ENCODE peak calls at places on chromosomes 1 and 21, in ten cellular contexts. V is ovary, O is right lobe of liver, C is A549, F is endothelial cell of umbilical vein, S is sigmoid colon, H is uterus, E is testis, A is heart left ventricle, Q is breast epithelium. I is an unnamed sample.

GRCh38 chr21:27839512-27840115 is 872.7 kb upstream of the ADAMTS5 start:
- DNase-seq in S (no peak), A (no peak), O (no peak), F (no peak), C (no peak), V (no peak), Q (no peak), H (no peak), E (no peak), I (no peak)

GRCh38 chr1:108712605-108713150 is at the start of gene FNDC7:
- DNase-seq in O (no peak), C (no peak), V (no peak), E (no peak), Q (no peak), F (no peak), H (no peak), S (no peak), A (no peak), I (no peak)

GRCh38 chr1:51792864-51793263 is 85.7 kb downstream of the NRDC start:
- DNase-seq in E (no peak), O (no peak), A (no peak), H (no peak), Q (no peak), C (peak; percentile 18), F (peak; percentile 24), V (no peak), S (no peak), I (no peak)

GRCh38 chr1:63615809-63616420 is 22.7 kb downstream of the PGM1 start:
- DNase-seq in O (peak; percentile 31), H (peak; percentile 67), C (peak; percentile 60), S (peak; percentile 73), Q (no peak), A (peak; percentile 45), F (peak; percentile 82), E (peak; percentile 81), V (peak; percentile 53), I (peak; percentile 77)

GRCh38 chr1:156082111-156083091 is at the start of gene MEX3A:
- DNase-seq in A (peak; percentile 83), O (peak; percentile 75), V (peak; percentile 84), S (peak; percentile 88), E (peak; percentile 84), F (peak; percentile 87), Q (peak; percentile 68), C (peak; percentile 59), H (peak; percentile 74), I (peak; percentile 71)

GRCh38 chr1:94917251-94917650 is 9.7 kb downstream of the CNN3 start:
- DNase-seq in O (no peak), A (no peak), C (no peak), V (no peak), Q (no peak), S (no peak), H (no peak), E (no peak), F (no peak), I (no peak)

GRCh38 chr1:51287966-51288365 is 42.4 kb downstream of the TTC39A start:
- DNase-seq in F (no peak), A (no peak), Q (no peak), S (no peak), H (no peak), E (peak; percentile 66), O (no peak), V (peak; percentile 64), C (no peak), I (no peak)

GRCh38 chr21:30988706-30989105 is 49.6 kb downstream of the KRTAP19-8 start:
- DNase-seq in C (no peak), Q (no peak), F (no peak), S (no peak), E (no peak), A (no peak), O (no peak), H (no peak), V (no peak), I (no peak)

GRCh38 chr1:32775640-32776337 is 41.4 kb downstream of the YARS1 start:
- DNase-seq in S (no peak), C (peak; percentile 37), O (no peak), A (no peak), E (no peak), V (no peak), Q (no peak), F (peak; percentile 36), H (no peak), I (no peak)

GRCh38 chr1:22971161-22972062 is 1.3 kb downstream of the LACTBL1 start:
- DNase-seq in Q (peak; percentile 6), V (no peak), A (no peak), H (no peak), E (no peak), O (no peak), C (no peak), F (no peak), S (no peak), I (no peak)

GRCh38 chr1:203625623-203626189 is 926 bp upstream of the ATP2B4 start:
- DNase-seq in O (no peak), Q (no peak), E (peak; percentile 54), F (peak; percentile 89), A (no peak), V (no peak), C (peak; percentile 58), S (no peak), H (peak; percentile 60), I (peak; percentile 49)

GRCh38 chr1:79110749-79111148 is 104.2 kb upstream of the ADGRL4 start:
- DNase-seq in F (no peak), C (no peak), S (no peak), Q (no peak), A (no peak), E (no peak), O (no peak), V (no peak), H (no peak), I (no peak)

GRCh38 chr1:230196077-230196476 is 129.0 kb downstream of the GALNT2 start:
- DNase-seq in O (no peak), E (no peak), C (no peak), S (no peak), V (no peak), Q (no peak), H (no peak), F (no peak), A (no peak), I (no peak)

GRCh38 chr1:230200276-230200675 is 133.2 kb downstream of the GALNT2 start:
- DNase-seq in C (no peak), F (no peak), O (no peak), H (no peak), S (no peak), Q (no peak), V (no peak), A (no peak), E (no peak), I (no peak)

GRCh38 chr1:230197644-230198567 is 130.9 kb downstream of the GALNT2 start:
- DNase-seq in A (no peak), V (no peak), E (no peak), Q (no peak), H (no peak), S (no peak), O (no peak), C (no peak), F (no peak), I (no peak)

GRCh38 chr1:230201445-230201844 is 134.4 kb downstream of the GALNT2 start:
- DNase-seq in F (no peak), S (no peak), O (no peak), Q (no peak), A (no peak), C (no peak), H (no peak), E (no peak), V (no peak), I (no peak)

GRCh38 chr1:230199034-230199433 is 132.0 kb downstream of the GALNT2 start:
- DNase-seq in Q (no peak), A (no peak), H (no peak), F (no peak), V (no peak), S (no peak), E (no peak), C (no peak), O (no peak), I (no peak)
- H3K4me1 ChIP-seq in Q (no peaks in the 10 kb centered on the region), A (no peaks in the 10 kb centered on the region), H (no peaks in the 10 kb centered on the region), F (no peaks in the 10 kb centered on the region), V (peaks cover 2% of the 10 kb centered on the region), S (no peaks in the 10 kb centered on the region), E (peaks cover 14% of the 10 kb centered on the region), C (peaks cover 6% of the 10 kb centered on the region), O (no peaks in the 10 kb centered on the region), I (peaks cover 35% of the 10 kb centered on the region)

GRCh38 chr1:15368888-15369287 is 40.8 kb upstream of the EFHD2 start:
- DNase-seq in E (no peak), S (no peak), C (no peak), V (no peak), A (no peak), H (no peak), F (no peak), Q (no peak), O (no peak), I (no peak)
- H3K27ac ChIP-seq in E (no peak overlapping the region), S (no peak overlapping the region), C (no peak overlapping the region), V (no peak overlapping the region), A (no peak overlapping the region), H (no peak overlapping the region), F (no peak overlapping the region), Q (no peak overlapping the region), O (no peak overlapping the region), I (no peak overlapping the region)

GRCh38 chr1:205441318-205441633 is 14.6 kb downstream of the BLACAT1 start:
- DNase-seq in O (no peak), C (no peak), H (no peak), Q (no peak), F (no peak), S (no peak), E (no peak), A (no peak), V (no peak), I (no peak)
- TF ChIP-seq POLR2A in O (no peak), C (no peak), H (no peak), Q (no peak), F (no peak), S (no peak), E (no peak), A (no peak), V (no peak), I (no peak)

DNA sequence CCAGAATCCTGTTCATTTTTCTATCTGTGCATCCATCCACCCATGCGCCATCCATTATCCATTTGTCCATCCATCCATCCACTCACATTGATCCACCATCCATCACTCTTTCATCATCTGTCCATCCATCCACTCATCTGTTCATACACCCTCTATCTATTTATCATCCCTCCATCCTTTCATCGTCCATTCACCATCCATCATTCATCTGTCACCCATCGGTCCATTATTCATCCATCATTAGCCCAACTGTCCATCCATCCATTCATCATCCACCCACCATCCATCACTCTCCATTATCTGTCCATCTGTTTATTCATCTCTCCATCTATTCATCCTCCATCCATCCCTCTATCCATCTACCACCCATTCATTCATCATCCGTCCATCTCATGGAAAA is 125.7 kb upstream of the TMPRSS2 start:
- DNase-seq in A (no peak), H (no peak), V (no peak), F (no peak), Q (no peak), E (no peak), C (no peak), O (no peak), S (no peak), I (no peak)
- H3K4me1 ChIP-seq in A (no peaks in the 10 kb centered on the region), H (no peaks in the 10 kb centered on the region), V (no peaks in the 10 kb centered on the region), F (no peaks in the 10 kb centered on the region), Q (no peaks in the 10 kb centered on the region), E (no peaks in the 10 kb centered on the region), C (peaks cover 48% of the 10 kb centered on the region), O (no peaks in the 10 kb centered on the region), S (no peaks in the 10 kb centered on the region), I (peaks cover 6% of the 10 kb centered on the region)

GRCh38 chr21:44377922-44378645 is 24.7 kb downstream of the TRPM2 start:
- DNase-seq in A (no peak), Q (no peak), C (no peak), H (no peak), O (no peak), S (no peak), V (no peak), E (peak; percentile 6), F (no peak), I (no peak)
- H3K27ac ChIP-seq in A (no peak overlapping the region), Q (no peak overlapping the region), C (no peak overlapping the region), H (no peak overlapping the region), O (no peak overlapping the region), S (no peak overlapping the region), V (no peak overlapping the region), E (no peak overlapping the region), F (no peak overlapping the region), I (no peak overlapping the region)